ENCODE peak calls at places on chromosome 18, in seven cellular contexts. One of them, this sample, is unnamed.

GRCh38 chr18:54983041-54983686 is 23.9 kb upstream of the CCDC68 start:
- DNase-seq in trophoblast cell: peak
- DNase-seq in mesendoderm: peak
- DNase-seq in mesenchymal stem cell: peak
- DNase-seq in H9: no peak
- DNase-seq in H1: no peak
- DNase-seq in IMR-90: peak
- DNase-seq in this sample: peak

GRCh38 chr18:3230401-3231334 is 10.9 kb upstream of the MYOM1 start:
- DNase-seq in trophoblast cell: no peak
- DNase-seq in H9: peak
- DNase-seq in mesenchymal stem cell: peak
- DNase-seq in mesendoderm: peak
- DNase-seq in H1: no peak
- DNase-seq in IMR-90: peak
- DNase-seq in this sample: no peak

GRCh38 chr18:77249583-77250500 is at the start of gene GALR1:
- DNase-seq in IMR-90: no peak
- DNase-seq in mesendoderm: peak
- DNase-seq in mesenchymal stem cell: peak
- DNase-seq in trophoblast cell: no peak
- DNase-seq in H9: peak
- DNase-seq in H1: peak
- DNase-seq in this sample: peak

GRCh38 chr18:73261243-73261642 is 393.5 kb upstream of the NETO1 start:
- DNase-seq in IMR-90: no peak
- DNase-seq in mesendoderm: no peak
- DNase-seq in H1: no peak
- DNase-seq in mesenchymal stem cell: no peak
- DNase-seq in trophoblast cell: no peak
- DNase-seq in H9: no peak
- DNase-seq in this sample: no peak

GRCh38 chr18:41906528-41907256 is 48.3 kb upstream of the PIK3C3 start:
- DNase-seq in mesenchymal stem cell: peak
- DNase-seq in mesendoderm: peak
- DNase-seq in IMR-90: peak
- DNase-seq in trophoblast cell: no peak
- DNase-seq in H9: no peak
- DNase-seq in H1: no peak
- DNase-seq in this sample: peak

GRCh38 chr18:9649164-9649540 is 34.8 kb upstream of the PPP4R1 start:
- DNase-seq in mesenchymal stem cell: peak
- DNase-seq in IMR-90: peak
- DNase-seq in trophoblast cell: no peak
- DNase-seq in mesendoderm: no peak
- DNase-seq in H1: no peak
- DNase-seq in H9: no peak
- DNase-seq in this sample: no peak

GRCh38 chr18:33113421-33113820 is 327.1 kb downstream of the CCDC178 start:
- DNase-seq in H9: no peak
- DNase-seq in trophoblast cell: no peak
- DNase-seq in IMR-90: no peak
- DNase-seq in mesendoderm: no peak
- DNase-seq in mesenchymal stem cell: no peak
- DNase-seq in H1: no peak
- DNase-seq in this sample: no peak

GRCh38 chr18:28178720-28179119 is 1.8 kb upstream of the CDH2 start:
- DNase-seq in mesenchymal stem cell: peak
- DNase-seq in mesendoderm: peak
- DNase-seq in H1: no peak
- DNase-seq in trophoblast cell: no peak
- DNase-seq in IMR-90: peak
- DNase-seq in H9: no peak
- DNase-seq in this sample: no peak

GRCh38 chr18:48700222-48700845 is 161.5 kb downstream of the CTIF start:
- DNase-seq in trophoblast cell: no peak
- DNase-seq in mesenchymal stem cell: no peak
- DNase-seq in H9: no peak
- DNase-seq in H1: no peak
- DNase-seq in mesendoderm: no peak
- DNase-seq in IMR-90: no peak
- DNase-seq in this sample: no peak

GRCh38 chr18:44876749-44877148 is 196.1 kb downstream of the SETBP1 start:
- DNase-seq in H1: no peak
- DNase-seq in trophoblast cell: no peak
- DNase-seq in IMR-90: no peak
- DNase-seq in mesenchymal stem cell: no peak
- DNase-seq in H9: no peak
- DNase-seq in mesendoderm: no peak
- DNase-seq in this sample: no peak

GRCh38 chr18:32351014-32351413 is 119.7 kb downstream of the GAREM1 start:
- DNase-seq in mesendoderm: no peak
- DNase-seq in H1: no peak
- DNase-seq in trophoblast cell: no peak
- DNase-seq in IMR-90: peak
- DNase-seq in H9: no peak
- DNase-seq in mesenchymal stem cell: peak
- DNase-seq in this sample: no peak

GRCh38 chr18:73880387-73880786 is 267.2 kb downstream of the FBXO15 start:
- DNase-seq in trophoblast cell: no peak
- DNase-seq in mesendoderm: no peak
- DNase-seq in IMR-90: no peak
- DNase-seq in H1: no peak
- DNase-seq in H9: no peak
- DNase-seq in mesenchymal stem cell: peak
- DNase-seq in this sample: no peak

GRCh38 chr18:48715651-48716354 is 177.0 kb downstream of the CTIF start:
- DNase-seq in trophoblast cell: peak
- DNase-seq in mesendoderm: peak
- DNase-seq in H9: no peak
- DNase-seq in mesenchymal stem cell: no peak
- DNase-seq in IMR-90: no peak
- DNase-seq in H1: no peak
- DNase-seq in this sample: no peak

GRCh38 chr18:74476154-74476553 is 19.0 kb upstream of the DIPK1C start:
- DNase-seq in H1: peak
- DNase-seq in mesendoderm: peak
- DNase-seq in mesenchymal stem cell: peak
- DNase-seq in IMR-90: peak
- DNase-seq in H9: peak
- DNase-seq in trophoblast cell: no peak
- DNase-seq in this sample: no peak

GRCh38 chr18:75247041-75247551 is 36.5 kb downstream of the TSHZ1 start:
- DNase-seq in trophoblast cell: no peak
- DNase-seq in IMR-90: peak
- DNase-seq in mesenchymal stem cell: peak
- DNase-seq in H1: no peak
- DNase-seq in mesendoderm: no peak
- DNase-seq in H9: no peak
- DNase-seq in this sample: no peak

GRCh38 chr18:35376393-35376741 is 770 bp downstream of the ZNF396 start:
- DNase-seq in H9: peak
- DNase-seq in mesenchymal stem cell: peak
- DNase-seq in mesendoderm: peak
- DNase-seq in IMR-90: no peak
- DNase-seq in trophoblast cell: no peak
- DNase-seq in H1: no peak
- DNase-seq in this sample: no peak

GRCh38 chr18:46591821-46592391 is 65.1 kb downstream of the LOXHD1 start:
- DNase-seq in IMR-90: no peak
- DNase-seq in trophoblast cell: no peak
- DNase-seq in mesenchymal stem cell: no peak
- DNase-seq in H9: no peak
- DNase-seq in mesendoderm: peak
- DNase-seq in H1: no peak
- DNase-seq in this sample: no peak

GRCh38 chr18:41227993-41228392 is 727.0 kb upstream of the PIK3C3 start:
- DNase-seq in mesendoderm: no peak
- DNase-seq in H9: no peak
- DNase-seq in H1: no peak
- DNase-seq in trophoblast cell: no peak
- DNase-seq in IMR-90: no peak
- DNase-seq in mesenchymal stem cell: no peak
- DNase-seq in this sample: no peak

GRCh38 chr18:67094123-67094522 is 422.4 kb downstream of the DSEL start:
- DNase-seq in H1: no peak
- DNase-seq in IMR-90: no peak
- DNase-seq in trophoblast cell: no peak
- DNase-seq in H9: no peak
- DNase-seq in mesendoderm: no peak
- DNase-seq in mesenchymal stem cell: no peak
- DNase-seq in this sample: no peak

GRCh38 chr18:32722279-32722678 is 50.5 kb downstream of the KLHL14 start:
- DNase-seq in mesenchymal stem cell: no peak
- DNase-seq in IMR-90: no peak
- DNase-seq in H9: no peak
- DNase-seq in H1: no peak
- DNase-seq in trophoblast cell: no peak
- DNase-seq in mesendoderm: no peak
- DNase-seq in this sample: no peak

GRCh38 chr18:59864446-59864764 is 35.4 kb upstream of the PMAIP1 start:
- DNase-seq in IMR-90: no peak
- DNase-seq in mesenchymal stem cell: no peak
- DNase-seq in H1: no peak
- DNase-seq in H9: no peak
- DNase-seq in mesendoderm: no peak
- DNase-seq in trophoblast cell: no peak
- DNase-seq in this sample: no peak

GRCh38 chr18:56937874-56938273 is 209.0 kb upstream of the BOD1L2 start:
- DNase-seq in IMR-90: no peak
- DNase-seq in trophoblast cell: no peak
- DNase-seq in H1: no peak
- DNase-seq in mesenchymal stem cell: no peak
- DNase-seq in mesendoderm: no peak
- DNase-seq in H9: no peak
- DNase-seq in this sample: no peak

GRCh38 chr18:43277164-43277600 is at the start of gene SYT4:
- DNase-seq in IMR-90: peak
- DNase-seq in H9: peak
- DNase-seq in mesendoderm: peak
- DNase-seq in trophoblast cell: peak
- DNase-seq in H1: peak
- DNase-seq in mesenchymal stem cell: peak
- DNase-seq in this sample: peak

GRCh38 chr18:2406544-2406943 is 164.8 kb downstream of the METTL4 start:
- DNase-seq in mesenchymal stem cell: peak
- DNase-seq in H9: no peak
- DNase-seq in IMR-90: peak
- DNase-seq in trophoblast cell: no peak
- DNase-seq in H1: no peak
- DNase-seq in mesendoderm: no peak
- DNase-seq in this sample: no peak

GRCh38 chr18:35707674-35708073 is 126.1 kb downstream of the GALNT1 start:
- DNase-seq in IMR-90: no peak
- DNase-seq in mesenchymal stem cell: no peak
- DNase-seq in H1: no peak
- DNase-seq in H9: no peak
- DNase-seq in mesendoderm: no peak
- DNase-seq in trophoblast cell: no peak
- DNase-seq in this sample: no peak

GRCh38 chr18:25231327-25231691 is 120.7 kb downstream of the ZNF521 start:
- DNase-seq in mesendoderm: no peak
- DNase-seq in mesenchymal stem cell: no peak
- DNase-seq in IMR-90: no peak
- DNase-seq in trophoblast cell: no peak
- DNase-seq in H1: no peak
- DNase-seq in H9: no peak
- DNase-seq in this sample: no peak

GRCh38 chr18:69727912-69728572 is 219.6 kb downstream of the CD226 start:
- DNase-seq in trophoblast cell: no peak
- DNase-seq in mesenchymal stem cell: no peak
- DNase-seq in H9: no peak
- DNase-seq in mesendoderm: peak
- DNase-seq in H1: no peak
- DNase-seq in IMR-90: no peak
- DNase-seq in this sample: no peak

GRCh38 chr18:58277457-58277739 is 233.4 kb downstream of the NEDD4L start:
- DNase-seq in H1: no peak
- DNase-seq in H9: no peak
- DNase-seq in mesendoderm: no peak
- DNase-seq in IMR-90: no peak
- DNase-seq in trophoblast cell: no peak
- DNase-seq in mesenchymal stem cell: no peak
- DNase-seq in this sample: no peak
- H2AK5ac ChIP-seq in H1: no peak
- H2AK5ac ChIP-seq in H9: no peak
- H2AK5ac ChIP-seq in mesendoderm: no peak
- H2AK5ac ChIP-seq in IMR-90: no peak
- H2AK5ac ChIP-seq in trophoblast cell: peak
- H2AK5ac ChIP-seq in mesenchymal stem cell: no peak
- H2AK5ac ChIP-seq in this sample: no peak

DNA sequence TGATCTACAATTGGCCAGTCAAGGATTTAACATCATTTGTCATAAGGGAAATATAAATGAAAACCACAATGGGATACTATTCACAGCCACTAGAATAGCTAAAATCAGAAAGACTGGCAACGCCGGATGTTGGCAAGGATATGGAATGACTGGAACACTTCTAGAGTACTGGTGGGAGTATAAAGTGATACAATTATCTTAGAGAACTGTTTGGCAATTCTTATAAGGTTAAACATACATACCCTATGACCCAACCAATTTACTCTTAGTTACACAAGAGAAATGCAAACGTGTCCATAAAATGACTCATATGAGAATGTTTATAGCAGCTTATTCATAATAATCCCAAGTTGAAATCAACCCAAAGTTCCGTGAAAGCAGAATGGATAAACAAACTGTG is 35.0 kb downstream of the MAPK4 start:
- DNase-seq in IMR-90: no peak
- DNase-seq in mesenchymal stem cell: no peak
- DNase-seq in mesendoderm: no peak
- DNase-seq in H9: no peak
- DNase-seq in H1: no peak
- DNase-seq in trophoblast cell: no peak
- DNase-seq in this sample: no peak
- H2AK5ac ChIP-seq in IMR-90: no peak
- H2AK5ac ChIP-seq in mesenchymal stem cell: no peak
- H2AK5ac ChIP-seq in mesendoderm: no peak
- H2AK5ac ChIP-seq in H9: no peak
- H2AK5ac ChIP-seq in H1: no peak
- H2AK5ac ChIP-seq in trophoblast cell: no peak
- H2AK5ac ChIP-seq in this sample: no peak

DNA sequence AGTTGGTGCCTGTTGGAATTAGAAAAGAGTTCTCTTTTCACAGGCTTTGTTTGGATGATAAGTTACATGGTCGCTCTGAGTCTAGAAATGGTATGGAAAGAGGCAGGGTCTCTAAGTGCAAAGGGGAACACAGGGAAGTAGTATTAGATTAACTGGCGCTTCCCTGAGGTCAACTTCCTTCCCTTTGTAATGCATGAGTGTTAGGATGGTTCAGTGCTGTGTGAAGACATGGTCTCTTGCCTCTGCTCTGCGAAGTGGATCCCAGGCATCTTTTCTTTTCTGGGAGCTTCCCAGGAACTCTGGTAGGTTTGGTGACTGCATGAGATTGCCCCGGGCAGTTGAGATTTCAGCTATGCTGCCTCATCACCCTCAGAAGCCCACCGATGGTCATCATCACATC is 170.3 kb downstream of the MIB1 start:
- DNase-seq in H9: no peak
- DNase-seq in IMR-90: no peak
- DNase-seq in mesenchymal stem cell: no peak
- DNase-seq in H1: no peak
- DNase-seq in trophoblast cell: no peak
- DNase-seq in mesendoderm: no peak
- DNase-seq in this sample: no peak
- H2AK5ac ChIP-seq in H9: no peak
- H2AK5ac ChIP-seq in IMR-90: no peak
- H2AK5ac ChIP-seq in mesenchymal stem cell: no peak
- H2AK5ac ChIP-seq in H1: no peak
- H2AK5ac ChIP-seq in trophoblast cell: no peak
- H2AK5ac ChIP-seq in mesendoderm: no peak
- H2AK5ac ChIP-seq in this sample: no peak

GRCh38 chr18:63567825-63568224 is 19.3 kb upstream of the SERPINB13 start:
- DNase-seq in IMR-90: no peak
- DNase-seq in trophoblast cell: no peak
- DNase-seq in mesendoderm: no peak
- DNase-seq in H1: no peak
- DNase-seq in H9: no peak
- DNase-seq in mesenchymal stem cell: no peak
- DNase-seq in this sample: no peak
- H2AK5ac ChIP-seq in IMR-90: no peak
- H2AK5ac ChIP-seq in trophoblast cell: no peak
- H2AK5ac ChIP-seq in mesendoderm: no peak
- H2AK5ac ChIP-seq in H1: no peak
- H2AK5ac ChIP-seq in H9: no peak
- H2AK5ac ChIP-seq in mesenchymal stem cell: no peak
- H2AK5ac ChIP-seq in this sample: no peak

This sample was measured in neuronal stem cell.